ENCODE peak calls at places on chromosomes 4 and X, in four cellular contexts. C, S, X and A are unnamed samples. For H3K4me1 and H3K27me3, the result is how much of the 10 kb centered on the place peaks cover.

GRCh38 chrX:154458116-154458953 is at the start of gene PLXNA3:
- DNase-seq in C (peak), S (peak), X (no peak), A (no peak)

GRCh38 chrX:11386001-11386523 is 92.8 kb downstream of the AMELX start:
- DNase-seq in C (no peak), S (peak), X (no peak), A (peak)

GRCh38 chr4:116480486-116480990 is 604.8 kb downstream of the TRAM1L1 start:
- DNase-seq in C (no peak), S (no peak), X (no peak), A (no peak)

GRCh38 chr4:86653237-86653865 is 59.2 kb downstream of the PTPN13 start:
- DNase-seq in C (no peak), S (no peak), X (no peak), A (no peak)

GRCh38 chr4:101282076-101282844 is 65.1 kb downstream of the PPP3CA start:
- DNase-seq in C (no peak), S (no peak), X (no peak), A (no peak)

GRCh38 chr4:154660052-154660451 is 47.6 kb upstream of the FGG start:
- DNase-seq in C (no peak), S (peak), X (no peak), A (no peak)

GRCh38 chr4:70739496-70740337 is 18.0 kb downstream of the RUFY3 start:
- DNase-seq in C (no peak), S (no peak), X (no peak), A (no peak)

GRCh38 chr4:73690051-73690744 is 50.2 kb upstream of the CXCL8 start:
- DNase-seq in C (no peak), S (no peak), X (no peak), A (no peak)

GRCh38 chr4:150641604-150642003 is 59.7 kb downstream of the MAB21L2 start:
- DNase-seq in C (no peak), S (no peak), X (no peak), A (no peak)

GRCh38 chr4:111991163-111991562 is 154.1 kb upstream of the FAM241A start:
- DNase-seq in C (no peak), S (no peak), X (no peak), A (no peak)

GRCh38 chrX:135373357-135373756 is 48.4 kb upstream of the SMIM10L2A start:
- DNase-seq in C (no peak), S (no peak), X (no peak), A (no peak)

GRCh38 chr4:137213372-137214173 is 318.7 kb downstream of the PCDH18 start:
- DNase-seq in C (no peak), S (peak), X (no peak), A (no peak)

GRCh38 chrX:5586726-5587125 is 641.9 kb downstream of the NLGN4X start:
- DNase-seq in C (no peak), S (no peak), X (no peak), A (no peak)

GRCh38 chr4:31539279-31540074 is 819.3 kb downstream of the PCDH7 start:
- DNase-seq in C (no peak), S (no peak), X (no peak), A (no peak)

GRCh38 chrX:134654398-134655012 is 3.8 kb downstream of the PLAC1 start:
- DNase-seq in C (no peak), S (no peak), X (no peak), A (no peak)

GRCh38 chrX:30309139-30309571 is at the start of gene NR0B1:
- DNase-seq in C (no peak), S (peak), X (no peak), A (no peak)

GRCh38 chr4:37882665-37883296 is 8.1 kb upstream of the TBC1D1 start:
- DNase-seq in C (no peak), S (peak), X (no peak), A (no peak)

GRCh38 chr4:189850239-189850856 is 90.3 kb upstream of the FRG1 start:
- DNase-seq in C (no peak), S (no peak), X (no peak), A (no peak)

GRCh38 chr4:112946127-112946526 is 103.3 kb upstream of the ANK2 start:
- DNase-seq in C (no peak), S (no peak), X (no peak), A (no peak)

GRCh38 chr4:136637071-136637777 is 895.1 kb downstream of the PCDH18 start:
- DNase-seq in C (no peak), S (peak), X (no peak), A (no peak)

GRCh38 chrX:9612146-9612505 is 147.3 kb downstream of the TBL1X start:
- DNase-seq in C (no peak), S (no peak), X (no peak), A (no peak)

GRCh38 chr4:3644849-3645627 is 112.8 kb upstream of the LRPAP1 start:
- DNase-seq in C (no peak), S (no peak), X (no peak), A (peak)

GRCh38 chrX:127577884-127578283 is 474.3 kb downstream of the ACTRT1 start:
- DNase-seq in C (no peak), S (no peak), X (no peak), A (no peak)

GRCh38 chr4:183142566-183143545 is 43.8 kb downstream of the WWC2 start:
- DNase-seq in C (no peak), S (peak), X (no peak), A (peak)

GRCh38 chr4:9904976-9905587 is 116.2 kb downstream of the SLC2A9 start:
- DNase-seq in C (no peak), S (peak), X (no peak), A (no peak)

GRCh38 chr4:125664091-125664767 is 349.5 kb downstream of the FAT4 start:
- DNase-seq in C (no peak), S (no peak), X (no peak), A (no peak)

GRCh38 chr4:73895201-73896177 is 26.3 kb downstream of the CXCL1 start:
- DNase-seq in C (no peak), S (peak), X (no peak), A (no peak)

GRCh38 chr4:142614621-142615323 is 231.3 kb downstream of the INPP4B start:
- DNase-seq in C (no peak), S (no peak), X (no peak), A (no peak)

GRCh38 chr4:123651536-123652175 is 255.1 kb downstream of the SPRY1 start:
- DNase-seq in C (no peak), S (no peak), X (no peak), A (no peak)

GRCh38 chr4:178242655-178243054 is 800.4 kb upstream of the AGA start:
- DNase-seq in C (no peak), S (no peak), X (no peak), A (no peak)

GRCh38 chr4:123488916-123489315 is 92.3 kb downstream of the SPRY1 start:
- DNase-seq in C (no peak), S (peak), X (no peak), A (no peak)

GRCh38 chr4:16158504-16158852 is 67.8 kb downstream of the TAPT1 start:
- DNase-seq in C (no peak), S (no peak), X (no peak), A (no peak)
- H3K4me1 ChIP-seq in C (under half), S (half or more), X (under half), A (under half)

GRCh38 chr4:62531731-62532130 is 1331.6 kb downstream of the ADGRL3 start:
- DNase-seq in C (no peak), S (no peak), X (no peak), A (no peak)
- TF ChIP-seq CTCF in C (no peak), S (no peak), X (no peak), A (no peak)

GRCh38 chr4:109398928-109399327 is 34.7 kb upstream of the SEC24B start:
- DNase-seq in C (no peak), S (no peak), X (no peak), A (no peak)
- H3K27me3 ChIP-seq in C (under half), S (under half), X (under half), A (under half)

DNA sequence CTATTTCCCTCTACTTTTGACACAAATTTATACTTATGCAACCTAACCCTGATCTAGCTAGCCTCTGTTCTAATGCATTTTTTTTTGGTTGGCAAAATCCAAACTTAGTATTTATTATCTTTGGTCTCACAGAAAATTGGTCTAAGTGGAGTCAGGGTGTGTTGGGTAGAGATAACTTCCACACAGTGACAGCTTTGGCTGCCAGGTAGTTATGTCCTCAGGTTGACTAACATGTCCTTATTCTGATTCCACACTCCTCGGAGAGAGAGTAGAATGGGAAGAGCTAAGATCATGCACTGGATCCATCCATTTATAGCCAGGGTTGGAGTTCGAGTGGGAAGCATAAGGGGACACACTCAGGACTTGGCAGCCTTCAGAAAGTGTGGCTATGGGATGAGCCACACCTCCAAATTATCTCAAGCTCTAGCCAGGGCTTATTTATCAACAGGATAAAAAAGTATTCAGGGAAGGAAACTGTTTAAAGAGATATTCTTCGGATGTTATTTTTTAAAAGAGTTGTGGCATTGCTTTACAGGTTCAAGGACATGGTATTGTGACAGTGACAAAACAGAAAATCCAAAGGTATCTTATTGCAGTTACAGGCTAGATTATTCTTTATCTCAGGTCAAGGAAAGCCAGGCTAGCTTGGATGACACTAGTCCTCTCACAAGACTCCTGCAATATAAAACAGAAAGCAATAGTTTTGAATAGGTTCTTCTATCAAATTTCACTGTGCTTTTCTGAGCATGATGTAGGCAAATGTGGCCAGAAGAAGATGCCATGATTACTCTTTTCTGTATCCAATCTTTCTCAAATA is 51.5 kb downstream of the NPY1R start:
- DNase-seq in C (no peak), S (no peak), X (no peak), A (no peak)
- H3K4me1 ChIP-seq in C (under half), S (under half), X (under half), A (under half)

GRCh38 chrX:63930140-63930539 is 145.1 kb upstream of the ARHGEF9 start:
- DNase-seq in C (no peak), S (no peak), X (no peak), A (no peak)
- TF ChIP-seq CTCF in C (no peak), S (no peak), X (no peak), A (peak)

GRCh38 chr4:84481879-84482245 is 17.2 kb downstream of the NKX6-1 start:
- DNase-seq in C (no peak), S (no peak), X (no peak), A (no peak)
- H3K27me3 ChIP-seq in C (under half), S (half or more), X (under half), A (under half)

DNA sequence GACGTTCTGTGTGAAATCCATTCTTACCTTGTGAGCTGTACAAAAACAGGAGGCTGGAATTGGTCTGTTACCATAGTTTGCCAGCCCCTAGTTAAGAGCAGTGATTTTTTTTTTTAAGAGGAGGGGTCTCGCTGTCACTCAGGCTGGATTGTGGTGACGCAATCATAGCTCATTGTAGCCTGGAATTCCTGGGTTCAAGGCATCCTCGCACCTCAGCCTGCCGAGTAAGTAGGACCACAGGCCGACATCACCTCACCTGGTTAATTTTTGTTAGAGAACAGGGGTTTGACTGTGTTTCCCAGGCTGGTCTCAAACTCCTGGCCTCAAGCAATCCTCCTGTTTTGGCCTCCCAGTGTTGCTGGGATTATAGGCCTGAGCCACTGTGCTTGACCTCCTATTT is 7.5 kb downstream of the USP9X start:
- DNase-seq in C (no peak), S (no peak), X (no peak), A (no peak)
- H3K4me1 ChIP-seq in C (half or more), S (under half), X (under half), A (under half)

GRCh38 chr4:173536808-173537429 is 6.9 kb upstream of the HAND2 start:
- DNase-seq in C (no peak), S (no peak), X (no peak), A (no peak)
- TF ChIP-seq CTCF in C (no peak), S (no peak), X (no peak), A (no peak)